ENCODE peak calls at places on chromosomes 4 and X, in ten cellular contexts. N is activated CD8-positive, alpha-beta T cell treated with anti-CD3 and anti-CD28 coated beads, Interleukin-2, amount 10 ng/mL, durations not matched to agents 7 days and 5 days; K is CD8-positive, alpha-beta memory T cell; F is stimulated activated CD4-positive, alpha-beta T cell treated with anti-CD3 and anti-CD28 coated beads, Interleukin-2, amount 100 ng/mL, for 48 hours; H is left lobe of liver; I is lower lobe of right lung; J is Caki2; W is 8988T; C is NCI-H2171 treated with DMSO at 0.1 percent for 48 hours; T is stimulated activated naive CD8-positive, alpha-beta T cell treated with anti-CD3 and anti-CD28 coated beads, Interleukin-15, amount 100 ng/mL, for 72 hours. M is an unnamed sample.

GRCh38 chr4:72418458-72418857 is 150.6 kb downstream of the ADAMTS3 start:
- DNase-seq in N (no peak), H (peak), W (no peak), F (no peak), K (no peak), T (no peak), J (no peak), I (no peak), C (peak), M (no peak)

GRCh38 chrX:129780441-129781105 is 824 bp downstream of the SASH3 start:
- DNase-seq in C (no peak), H (no peak), F (no peak), I (no peak), N (no peak), T (no peak), J (no peak), K (no peak), W (no peak), M (peak)

GRCh38 chr4:138562544-138562961 is 320.4 kb upstream of the SLC7A11 start:
- DNase-seq in K (no peak), N (no peak), J (no peak), F (no peak), T (no peak), C (no peak), W (no peak), I (no peak), H (no peak), M (no peak)

GRCh38 chrX:135596495-135596894 is 76.0 kb downstream of the INTS6L start:
- DNase-seq in W (no peak), I (peak), H (no peak), F (peak), K (peak), J (no peak), T (peak), N (peak), C (no peak), M (peak)

GRCh38 chr4:124753941-124754581 is 41.5 kb upstream of the ANKRD50 start:
- DNase-seq in I (peak), T (no peak), H (peak), N (no peak), J (no peak), W (no peak), C (no peak), K (no peak), F (no peak), M (no peak)

GRCh38 chrX:81195712-81196111 is 6.0 kb downstream of the HMGN5 start:
- DNase-seq in T (peak), H (peak), N (peak), J (peak), W (no peak), K (peak), C (peak), I (no peak), F (peak), M (peak)

GRCh38 chr4:4946416-4946815 is 72.8 kb downstream of the CYTL1 start:
- DNase-seq in W (no peak), N (no peak), K (no peak), T (no peak), H (no peak), J (no peak), I (no peak), C (no peak), F (no peak), M (no peak)

GRCh38 chr4:74632634-74633033 is 161.7 kb downstream of the BTC start:
- DNase-seq in W (no peak), H (no peak), C (no peak), J (peak), K (no peak), I (peak), F (peak), N (peak), T (peak), M (peak)

GRCh38 chr4:20954541-20954940 is 254.3 kb downstream of the PACRGL start:
- DNase-seq in W (no peak), I (no peak), T (no peak), J (no peak), F (no peak), K (no peak), H (no peak), N (no peak), C (no peak), M (no peak)

GRCh38 chr4:55543858-55544257 is 2.9 kb downstream of the CLOCK start:
- DNase-seq in K (no peak), J (peak), F (no peak), W (no peak), I (no peak), H (no peak), T (no peak), N (no peak), C (no peak), M (no peak)

GRCh38 chr4:150145090-150145949 is 67.1 kb downstream of the DCLK2 start:
- DNase-seq in H (no peak), W (no peak), N (no peak), J (no peak), F (no peak), T (no peak), I (no peak), C (no peak), K (no peak), M (no peak)

M was measured in activated T-cell treated with anti-CD3 and anti-CD28 coated beads, Interleukin-2, amount 50 U/mL, for 48 hours.